ENCODE peak calls at places on chromosome 15, in six cellular contexts. E is stimulated activated CD8-positive, alpha-beta memory T cell treated with anti-CD3 and anti-CD28 coated beads, Interleukin-4, amount 100 ng/mL, for 4 hours; W is COLO829; S is ovary; V is globus pallidus; A is prostate gland. M is an unnamed sample.

GRCh38 chr15:48631191-48631770 is 14.2 kb downstream of the FBN1 start:
- DNase-seq in W (no peak), S (no peak), E (no peak), A (no peak), V (peak; percentile 48), M (no peak)

GRCh38 chr15:85155360-85155759 is 173.7 kb downstream of the PDE8A start:
- DNase-seq in A (no peak), S (no peak), E (no peak), W (no peak), V (no peak), M (no peak)

GRCh38 chr15:84816694-84817460 is at the start of gene ALPK3:
- DNase-seq in V (no peak), E (no peak), S (no peak), A (no peak), W (no peak), M (no peak)

GRCh38 chr15:95687686-95688085 is 642.8 kb upstream of the NR2F2 start:
- DNase-seq in W (no peak), A (no peak), S (no peak), V (no peak), E (no peak), M (no peak)

GRCh38 chr15:91572110-91572509 is 281.4 kb upstream of the SLCO3A1 start:
- DNase-seq in V (no peak), S (no peak), A (no peak), W (no peak), E (no peak), M (no peak)

GRCh38 chr15:41585140-41586047 is 26.4 kb downstream of the TYRO3 start:
- DNase-seq in E (peak; percentile 5), V (peak; percentile 78), S (peak; percentile 65), W (no peak), A (peak; percentile 23), M (peak; percentile 86)

GRCh38 chr15:55819397-55820034 is 76.6 kb upstream of the PRTG start:
- DNase-seq in W (peak; percentile 12), A (no peak), S (no peak), V (no peak), E (no peak), M (no peak)

GRCh38 chr15:87144775-87145174 is 1065.1 kb downstream of the AGBL1 start:
- DNase-seq in W (no peak), E (no peak), A (no peak), V (no peak), S (no peak), M (no peak)

GRCh38 chr15:58762731-58763130 is 8.4 kb upstream of the MINDY2 start:
- DNase-seq in S (no peak), A (no peak), W (no peak), V (no peak), E (no peak), M (no peak)

GRCh38 chr15:63599401-63600000 is 2.3 kb downstream of the FBXL22 start:
- DNase-seq in A (peak; percentile 72), W (no peak), E (no peak), V (peak; percentile 78), S (peak; percentile 67), M (no peak)

GRCh38 chr15:78875107-78875914 is 2.6 kb downstream of the MORF4L1 start:
- DNase-seq in W (no peak), E (no peak), A (no peak), S (no peak), V (no peak), M (no peak)

GRCh38 chr15:76059320-76060097 is at the start of gene TMEM266:
- DNase-seq in S (peak; percentile 31), A (peak; percentile 34), W (peak; percentile 13), E (no peak), V (peak; percentile 16), M (no peak)

GRCh38 chr15:48469681-48470080 is 138.5 kb downstream of the DUT start:
- DNase-seq in S (no peak), W (no peak), E (no peak), V (no peak), A (no peak), M (no peak)

GRCh38 chr15:52343831-52344230 is 48.2 kb upstream of the MYO5C start:
- DNase-seq in E (no peak), V (no peak), W (no peak), S (no peak), A (no peak), M (no peak)

GRCh38 chr15:78675617-78676360 is 34.8 kb upstream of the CHRNB4 start:
- DNase-seq in S (no peak), V (no peak), E (no peak), W (no peak), A (no peak), M (no peak)

GRCh38 chr15:98906712-98907083 is 100.9 kb downstream of the PGPEP1L start:
- DNase-seq in W (peak; percentile 26), V (no peak), E (no peak), A (no peak), S (no peak), M (no peak)

GRCh38 chr15:52464478-52464877 is 64.2 kb downstream of the MYO5A start:
- DNase-seq in S (no peak), E (no peak), A (no peak), V (no peak), W (no peak), M (no peak)

GRCh38 chr15:77495806-77496589 is 75.3 kb downstream of the HMG20A start:
- DNase-seq in E (no peak), V (no peak), W (no peak), S (no peak), A (no peak), M (no peak)

GRCh38 chr15:98505611-98506031 is 142.7 kb upstream of the IGF1R start:
- DNase-seq in S (peak; percentile 47), W (no peak), E (no peak), V (no peak), A (peak; percentile 50), M (no peak)

GRCh38 chr15:40118473-40118872 is 9.8 kb upstream of the BMF start:
- DNase-seq in A (no peak), W (no peak), V (no peak), E (no peak), S (no peak), M (no peak)

GRCh38 chr15:58329781-58330467 is 101.9 kb upstream of the LIPC start:
- DNase-seq in V (no peak), W (no peak), E (no peak), A (peak; percentile 86), S (no peak), M (no peak)

GRCh38 chr15:35626531-35626930 is 80.6 kb upstream of the DPH6 start:
- DNase-seq in S (no peak), A (no peak), E (no peak), V (no peak), W (no peak), M (no peak)

GRCh38 chr15:29120593-29121368 is 148.8 kb downstream of the NSMCE3 start:
- DNase-seq in W (no peak), E (no peak), A (no peak), S (no peak), V (no peak), M (no peak)

GRCh38 chr15:64640146-64640868 is 135.1 kb downstream of the RBPMS2 start:
- DNase-seq in V (no peak), A (peak; percentile 28), W (no peak), E (no peak), S (no peak), M (no peak)

GRCh38 chr15:41367418-41367817 is 34.7 kb downstream of the NUSAP1 start:
- DNase-seq in W (no peak), A (no peak), E (no peak), V (no peak), S (no peak), M (no peak)

GRCh38 chr15:29747837-29748417 is 74.3 kb downstream of the TJP1 start:
- DNase-seq in E (no peak), W (peak; percentile 5), S (no peak), V (no peak), A (no peak), M (no peak)

GRCh38 chr15:60568883-60569495 is 90.0 kb upstream of the ICE2 start:
- DNase-seq in S (no peak), V (no peak), A (no peak), W (no peak), E (no peak), M (no peak)

GRCh38 chr15:70260096-70260495 is 162.4 kb upstream of the TLE3 start:
- DNase-seq in S (no peak), E (no peak), V (no peak), A (no peak), W (no peak), M (no peak)

GRCh38 chr15:31359722-31360111 is 33.1 kb downstream of the KLF13 start:
- DNase-seq in S (no peak), A (no peak), W (no peak), V (no peak), E (no peak), M (no peak)

GRCh38 chr15:36106640-36107335 is 472.6 kb upstream of the CDIN1 start:
- DNase-seq in E (no peak), V (no peak), A (no peak), S (no peak), W (no peak), M (no peak)

GRCh38 chr15:99594916-99595315 is 29.1 kb downstream of the MEF2A start:
- DNase-seq in A (no peak), E (no peak), S (no peak), V (no peak), W (no peak), M (no peak)

GRCh38 chr15:101621961-101622360 is 30.2 kb downstream of the TM2D3 start:
- DNase-seq in A (no peak), V (no peak), W (no peak), S (no peak), E (no peak), M (no peak)

GRCh38 chr15:99016680-99017321 is 9.2 kb upstream of the PGPEP1L start:
- DNase-seq in V (no peak), A (no peak), S (no peak), E (no peak), W (peak; percentile 35), M (no peak)

GRCh38 chr15:65115086-65115485 is at the start of gene UBAP1L:
- DNase-seq in E (no peak), S (no peak), W (peak; percentile 28), V (no peak), A (no peak), M (peak; percentile 59)

GRCh38 chr15:92271179-92271578 is 122.5 kb upstream of the ST8SIA2 start:
- DNase-seq in S (no peak), A (no peak), V (no peak), W (no peak), E (no peak), M (no peak)

GRCh38 chr15:68200016-68200861 is 4.9 kb downstream of the CALML4 start:
- DNase-seq in W (no peak), V (no peak), S (peak; percentile 30), E (no peak), A (no peak), M (no peak)

GRCh38 chr15:77034620-77035467 is 36.1 kb downstream of the TSPAN3 start:
- DNase-seq in E (no peak), V (no peak), A (no peak), S (peak; percentile 44), W (no peak), M (no peak)

GRCh38 chr15:60004846-60005351 is 788 bp downstream of the FOXB1 start:
- DNase-seq in W (no peak), S (no peak), V (no peak), A (no peak), E (no peak), M (no peak)

GRCh38 chr15:85504739-85505676 is 124.6 kb downstream of the AKAP13 start:
- DNase-seq in V (peak; percentile 43), S (peak; percentile 32), W (peak; percentile 42), E (no peak), A (peak; percentile 58), M (no peak)

GRCh38 chr15:36784098-36784670 is 204.8 kb downstream of the CDIN1 start:
- DNase-seq in E (no peak), V (no peak), A (no peak), W (no peak), S (no peak), M (no peak)

M was measured in foreskin melanocyte.